ENCODE peak calls at places on chromosomes 13 and 19, in five cellular contexts. N is lung, G is uterus, O is AG04450, H is brain microvascular endothelial cell. L is an unnamed sample.

GRCh38 chr13:49774376-49775005 is 18.0 kb downstream of the KPNA3 start:
- DNase-seq in N (no peak), G (no peak), O (no peak), H (no peak), L (no peak)

GRCh38 chr19:459724-460511 is 915 bp downstream of the SHC2 start:
- DNase-seq in N (peak), G (peak), O (no peak), H (no peak), L (no peak)

GRCh38 chr19:53157601-53158000 is 1.3 kb downstream of the ZNF347 start:
- DNase-seq in N (no peak), G (no peak), O (no peak), H (no peak), L (no peak)

GRCh38 chr19:1970003-1970805 is 29.2 kb downstream of the CSNK1G2 start:
- DNase-seq in N (no peak), G (no peak), O (no peak), H (no peak), L (no peak)

GRCh38 chr19:7159105-7159933 is 89.8 kb downstream of the ZNF557 start:
- DNase-seq in N (no peak), G (peak), O (peak), H (peak), L (peak)

GRCh38 chr19:18194554-18195238 is 1.7 kb downstream of the MPV17L2 start:
- DNase-seq in N (no peak), G (peak), O (no peak), H (no peak), L (no peak)

GRCh38 chr13:52851153-52851962 is 2.9 kb upstream of the PCDH8 start:
- DNase-seq in N (peak), G (no peak), O (no peak), H (no peak), L (no peak)

GRCh38 chr13:34343413-34343812 is 525.5 kb downstream of the RFC3 start:
- DNase-seq in N (no peak), G (no peak), O (no peak), H (no peak), L (no peak)

GRCh38 chr19:27843861-27844260 is 1369.1 kb downstream of the UQCRFS1 start:
- DNase-seq in N (no peak), G (no peak), O (no peak), H (no peak), L (no peak)

GRCh38 chr13:33125821-33126570 is 109.8 kb downstream of the KL start:
- DNase-seq in N (peak), G (peak), O (peak), H (peak), L (peak)

GRCh38 chr13:113919761-113920160 is 54.1 kb downstream of the C13orf46 start:
- DNase-seq in N (no peak), G (no peak), O (no peak), H (no peak), L (no peak)

GRCh38 chr13:34277971-34278370 is 460.0 kb downstream of the RFC3 start:
- DNase-seq in N (no peak), G (no peak), O (no peak), H (no peak), L (no peak)

GRCh38 chr19:1259206-1259872 is 9.8 kb upstream of the CIRBP start:
- DNase-seq in N (peak), G (peak), O (no peak), H (no peak), L (no peak)

GRCh38 chr19:39316627-39317321 is 3.9 kb downstream of the LRFN1 start:
- DNase-seq in N (no peak), G (no peak), O (no peak), H (no peak), L (no peak)

GRCh38 chr13:88601949-88602348 is 930.8 kb downstream of the SLITRK5 start:
- DNase-seq in N (no peak), G (no peak), O (no peak), H (no peak), L (no peak)

GRCh38 chr19:2475018-2475701 is 767 bp upstream of the GADD45B start:
- DNase-seq in N (peak), G (peak), O (no peak), H (peak), L (no peak)

GRCh38 chr13:45368571-45368970 is 27.6 kb upstream of the TPT1 start:
- DNase-seq in N (no peak), G (no peak), O (no peak), H (no peak), L (no peak)

GRCh38 chr19:5445071-5445470 is 10.1 kb upstream of the ZNRF4 start:
- DNase-seq in N (no peak), G (no peak), O (no peak), H (no peak), L (no peak)

GRCh38 chr13:51995677-51996551 is 15.3 kb downstream of the ATP7B start:
- DNase-seq in N (peak), G (no peak), O (no peak), H (no peak), L (no peak)

GRCh38 chr13:82571653-82572052 is 1310.6 kb downstream of the SLITRK1 start:
- DNase-seq in N (no peak), G (no peak), O (no peak), H (no peak), L (no peak)

GRCh38 chr19:4908781-4909171 is 525 bp upstream of the UHRF1 start:
- DNase-seq in N (no peak), G (no peak), O (no peak), H (no peak), L (no peak)

DNA sequence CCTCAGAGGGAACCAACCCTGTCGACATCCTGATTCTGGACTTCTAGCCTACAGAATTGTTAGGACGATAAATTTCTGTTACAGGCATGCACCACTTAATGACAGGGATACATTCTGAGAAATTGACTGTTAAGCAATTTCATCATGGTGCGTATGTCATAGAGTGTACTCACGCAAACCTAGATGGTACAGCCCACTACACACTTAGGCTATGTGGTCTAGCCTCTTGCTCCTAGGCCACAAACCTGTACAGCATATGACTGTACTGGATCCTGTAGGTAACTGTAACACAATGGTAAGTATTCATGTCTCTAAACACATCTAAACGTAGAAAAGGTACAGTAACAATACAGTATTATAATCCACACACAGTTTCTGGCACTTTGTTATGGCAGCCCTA is 13.3 kb downstream of the USP12 start:
- DNase-seq in N (no peak), G (no peak), O (no peak), H (no peak), L (no peak)
- TF ChIP-seq CTCF in N (no peak), G (no peak), O (no peak), H (no peak), L (no peak)

GRCh38 chr19:55027472-55028337 is 10.4 kb downstream of the GP6 start:
- DNase-seq in N (no peak), G (no peak), O (no peak), H (no peak), L (no peak)

GRCh38 chr19:55031178-55031577 is 6.9 kb downstream of the GP6 start:
- DNase-seq in N (no peak), G (no peak), O (no peak), H (no peak), L (no peak)

GRCh38 chr19:55032170-55032569 is 5.9 kb downstream of the GP6 start:
- DNase-seq in N (no peak), G (no peak), O (no peak), H (no peak), L (no peak)

GRCh38 chr19:55024111-55024510 is 14.0 kb downstream of the GP6 start:
- DNase-seq in N (no peak), G (no peak), O (no peak), H (no peak), L (no peak)

GRCh38 chr19:55028757-55029156 is 9.3 kb downstream of the GP6 start:
- DNase-seq in N (no peak), G (no peak), O (no peak), H (no peak), L (no peak)
- H3K4me3 ChIP-seq in N (no peak), G (no peak), O (no peak), H (no peak), L (no peak)

GRCh38 chr19:48738557-48739399 is 1.6 kb downstream of the RASIP1 start:
- DNase-seq in N (peak), G (peak), O (no peak), H (peak), L (no peak)
- TF ChIP-seq CTCF in N (peak), G (peak), O (no peak), H (peak), L (peak)

GRCh38 chr19:57398868-57399267 is 9.2 kb downstream of the ZNF548 start:
- DNase-seq in N (no peak), G (no peak), O (no peak), H (no peak), L (no peak)

GRCh38 chr19:57406516-57407123 is 4.3 kb upstream of the ZNF17 start:
- DNase-seq in N (peak), G (no peak), O (peak), H (peak), L (no peak)

GRCh38 chr19:57403737-57404537 is 7.0 kb upstream of the ZNF17 start:
- DNase-seq in N (no peak), G (no peak), O (no peak), H (no peak), L (no peak)
- H3K4me3 ChIP-seq in N (no peak), G (no peak), O (no peak), H (no peak), L (no peak)

DNA sequence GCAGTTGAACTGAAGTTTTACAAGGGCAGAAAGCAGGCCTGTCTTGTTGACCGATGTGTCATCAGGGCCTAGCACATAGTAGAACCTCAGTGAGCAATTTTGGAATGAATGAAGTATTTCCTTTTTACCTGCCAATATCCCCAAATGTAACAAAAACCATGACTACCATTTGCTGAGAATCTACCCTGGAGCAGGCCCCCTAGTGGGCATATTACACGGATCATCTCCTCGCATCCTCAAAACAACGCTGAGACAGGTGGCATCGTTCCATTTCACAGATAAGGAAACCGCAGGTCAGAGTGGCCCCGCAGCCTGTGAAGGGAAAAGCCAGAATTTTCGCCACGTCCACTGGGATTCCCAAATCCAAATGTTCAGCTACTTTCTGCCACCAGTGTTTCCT is 77.9 kb downstream of the CACNA1A start:
- DNase-seq in N (no peak), G (no peak), O (peak), H (peak), L (no peak)
- TF ChIP-seq CTCF in N (no peak), G (no peak), O (peak), H (peak), L (peak)

GRCh38 chr19:35986111-35986510 is 8.9 kb upstream of the SDHAF1 start:
- DNase-seq in N (no peak), G (no peak), O (no peak), H (no peak), L (no peak)

GRCh38 chr19:35983177-35983576 is 11.8 kb upstream of the SDHAF1 start:
- DNase-seq in N (no peak), G (no peak), O (no peak), H (no peak), L (no peak)

GRCh38 chr19:35987571-35987896 is 7.5 kb upstream of the SDHAF1 start:
- DNase-seq in N (no peak), G (no peak), O (no peak), H (no peak), L (no peak)

GRCh38 chr19:35988824-35989223 is 6.2 kb upstream of the SDHAF1 start:
- DNase-seq in N (no peak), G (no peak), O (no peak), H (no peak), L (no peak)

GRCh38 chr19:35986664-35987570 is 8.1 kb upstream of the SDHAF1 start:
- DNase-seq in N (peak), G (no peak), O (no peak), H (no peak), L (no peak)
- H3K4me3 ChIP-seq in N (no peak), G (no peak), O (peak), H (peak), L (peak)